ENCODE peak calls at places on chromosomes 16 and 17, in ten cellular contexts. S is esophagus squamous epithelium, L is A549, W is adrenal gland, D is kidney, K is fibroblast of lung, I is aorta, T is mesenchymal stem cell, O is MM.1S, Q is ascending aorta. F is an unnamed sample.

GRCh38 chr17:17511971-17512858 is 16.0 kb upstream of the RASD1 start:
- DNase-seq in I (peak; percentile 50), D (peak; percentile 74), Q (no peak), L (peak; percentile 39), K (peak; percentile 83), S (no peak), W (peak; percentile 57), T (peak; percentile 91), O (no peak), F (no peak)

GRCh38 chr16:85202631-85203461 is 90.6 kb upstream of the CIBAR2 start:
- DNase-seq in T (peak; percentile 95), D (peak; percentile 93), K (peak; percentile 98), I (peak; percentile 87), W (peak; percentile 97), Q (peak; percentile 90), L (no peak), O (no peak), S (no peak), F (no peak)

GRCh38 chr16:86852135-86852534 is 273.8 kb downstream of the FOXL1 start:
- DNase-seq in T (no peak), Q (no peak), D (no peak), I (no peak), L (no peak), O (no peak), K (no peak), S (no peak), W (no peak), F (no peak)

GRCh38 chr17:1473170-1473569 is 17.1 kb upstream of the CRK start:
- DNase-seq in I (no peak), O (no peak), W (no peak), S (no peak), L (no peak), T (no peak), Q (no peak), D (no peak), K (no peak), F (no peak)

GRCh38 chr16:85394511-85395206 is 218.5 kb upstream of the GSE1 start:
- DNase-seq in D (peak; percentile 59), Q (peak; percentile 61), W (no peak), I (no peak), O (no peak), K (no peak), L (no peak), S (no peak), T (no peak), F (no peak)

GRCh38 chr17:66431910-66432309 is 129.5 kb downstream of the PRKCA start:
- DNase-seq in Q (no peak), O (no peak), W (peak; percentile 38), K (peak; percentile 92), I (no peak), D (no peak), S (no peak), L (peak; percentile 31), T (peak; percentile 69), F (no peak)

GRCh38 chr17:42992872-42993271 is 5.3 kb upstream of the RPL27 start:
- DNase-seq in D (no peak), T (peak; percentile 50), W (no peak), K (no peak), S (no peak), I (no peak), O (no peak), L (no peak), Q (no peak), F (no peak)

GRCh38 chr17:60640503-60640902 is 37.1 kb upstream of the BCAS3 start:
- DNase-seq in K (peak; percentile 32), W (no peak), L (peak; percentile 49), S (no peak), D (no peak), I (no peak), O (no peak), Q (no peak), T (peak; percentile 52), F (no peak)

DNA sequence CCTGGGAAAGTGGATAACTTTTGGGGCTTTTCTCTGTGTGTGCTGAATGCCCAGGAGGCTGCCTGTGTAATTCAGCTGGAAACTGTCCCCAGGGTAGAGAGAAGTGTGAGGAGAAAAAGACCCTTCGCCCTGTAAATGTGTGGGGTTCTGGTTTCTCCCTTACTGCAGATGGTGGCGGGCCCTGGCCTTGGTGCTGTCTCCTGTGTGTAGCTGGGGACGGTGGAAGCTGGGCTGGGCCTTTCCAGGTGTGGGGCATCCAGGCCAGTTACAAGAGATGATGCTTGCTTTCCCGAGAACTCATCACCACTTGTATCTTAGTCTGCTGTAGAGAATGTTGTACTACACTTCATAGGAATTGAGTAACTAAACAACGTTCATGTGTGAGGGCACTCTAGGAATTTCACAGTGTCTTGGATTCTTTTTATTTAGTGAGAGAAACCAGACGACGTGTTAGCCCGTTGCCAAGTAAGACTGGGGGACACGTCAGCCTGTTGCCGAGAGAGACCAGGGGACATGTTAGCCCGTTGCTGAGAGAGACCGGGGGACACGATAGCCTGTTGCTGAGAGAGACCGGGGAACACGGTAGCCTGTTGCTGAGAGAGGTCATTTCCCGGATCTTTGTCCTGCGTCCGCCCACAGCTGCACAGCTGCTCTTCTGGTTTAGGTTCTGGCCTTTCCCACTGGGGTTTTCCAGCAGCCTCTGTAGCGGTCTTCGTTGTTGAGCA is 43.1 kb downstream of the TBCD start:
- DNase-seq in T (no peak), W (no peak), K (no peak), O (no peak), S (no peak), I (no peak), D (no peak), L (no peak), Q (no peak), F (no peak)
- H3K4me3 ChIP-seq in T (no peak overlapping the region), W (no peak overlapping the region), K (no peak overlapping the region), O (no peak overlapping the region), S (no peak overlapping the region), I (no peak overlapping the region), D (no peak overlapping the region), L (no peak overlapping the region), Q (no peak overlapping the region), F (no peak overlapping the region)

DNA sequence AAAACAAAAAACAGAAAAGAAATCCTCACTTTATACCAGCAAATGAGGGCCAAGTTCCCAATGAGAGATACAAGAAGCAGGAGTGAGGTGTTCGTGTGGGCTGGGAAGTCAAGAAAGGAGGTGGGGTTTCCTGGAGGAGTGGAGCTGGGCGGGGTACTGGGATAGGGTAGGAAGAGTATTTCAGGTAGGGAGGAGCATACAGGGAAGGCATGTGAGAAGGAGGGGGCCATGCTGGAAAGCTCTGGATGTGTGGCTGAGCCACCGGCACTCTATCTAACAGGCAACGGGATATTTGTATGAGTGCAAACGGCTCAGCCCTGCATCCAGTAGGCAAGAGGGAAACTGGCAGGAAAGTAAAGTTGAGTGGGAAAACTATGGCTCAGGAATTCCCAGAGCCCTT is 4.2 kb downstream of the OR3A2 start:
- DNase-seq in D (no peak), S (no peak), W (no peak), L (no peak), I (no peak), O (no peak), Q (no peak), T (no peak), K (no peak), F (no peak)
- H3K9me3 ChIP-seq in D (no peaks in the 10 kb centered on the region), S (no peaks in the 10 kb centered on the region), W (no peaks in the 10 kb centered on the region), L (no peaks in the 10 kb centered on the region), I (peaks cover 3% of the 10 kb centered on the region), O (no peaks in the 10 kb centered on the region), Q (no peaks in the 10 kb centered on the region), T (peaks cover 2% of the 10 kb centered on the region), K (no peaks in the 10 kb centered on the region), F (no peaks in the 10 kb centered on the region)

GRCh38 chr17:41415833-41416335 is 8.5 kb downstream of the KRT37 start:
- DNase-seq in I (no peak), T (peak; percentile 36), D (no peak), O (no peak), Q (no peak), K (no peak), W (peak; percentile 74), L (no peak), S (no peak), F (no peak)

GRCh38 chr17:41416478-41416877 is 7.9 kb downstream of the KRT37 start:
- DNase-seq in T (peak; percentile 29), Q (no peak), K (no peak), W (no peak), O (no peak), L (no peak), S (no peak), D (no peak), I (no peak), F (no peak)

GRCh38 chr17:41419712-41420111 is 4.7 kb downstream of the KRT37 start:
- DNase-seq in O (no peak), I (no peak), Q (no peak), K (no peak), S (no peak), L (no peak), W (no peak), T (no peak), D (no peak), F (no peak)

GRCh38 chr17:41418116-41418860 is 6.1 kb downstream of the KRT37 start:
- DNase-seq in T (no peak), W (no peak), Q (no peak), K (no peak), S (no peak), D (no peak), O (no peak), L (no peak), I (no peak), F (no peak)

DNA sequence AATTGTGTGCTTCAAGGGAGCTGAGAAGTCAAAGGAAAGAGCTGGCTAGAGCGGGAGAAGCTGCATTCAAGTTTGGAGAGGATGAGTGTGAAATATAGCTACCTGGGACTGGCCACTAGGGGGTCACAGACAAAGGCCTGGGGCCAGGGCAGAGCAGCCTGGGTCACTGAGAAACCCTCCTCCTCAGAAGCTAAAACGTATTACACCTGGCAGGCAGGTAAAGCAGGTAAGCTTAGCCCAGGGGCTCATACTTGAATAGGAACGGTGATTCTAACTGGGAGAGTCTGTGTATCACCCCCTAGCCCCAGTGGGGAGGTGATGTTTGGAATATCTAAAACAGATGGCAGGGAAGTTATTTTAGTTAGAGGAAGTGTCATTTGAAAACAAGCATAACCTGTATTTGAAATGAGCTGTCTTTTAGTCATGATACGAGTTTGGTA is 6.8 kb downstream of the KRT37 start:
- DNase-seq in W (no peak), T (no peak), S (no peak), I (no peak), D (no peak), O (peak; percentile 29), K (no peak), Q (no peak), L (no peak), F (no peak)
- H3K4me3 ChIP-seq in W (no peak overlapping the region), T (no peak overlapping the region), S (no peak overlapping the region), I (no peak overlapping the region), D (no peak overlapping the region), O (no peak overlapping the region), K (no peak overlapping the region), Q (no peak overlapping the region), L (no peak overlapping the region), F (no peak overlapping the region)

GRCh38 chr17:58224315-58224714 is 5.3 kb upstream of the MKS1 start:
- DNase-seq in O (no peak), D (no peak), Q (no peak), I (no peak), S (no peak), L (peak; percentile 16), K (peak; percentile 11), W (no peak), T (peak; percentile 36), F (no peak)

GRCh38 chr17:58219789-58220183 is 731 bp upstream of the MKS1 start:
- DNase-seq in O (no peak), I (no peak), Q (no peak), S (no peak), L (no peak), K (no peak), T (no peak), W (no peak), D (no peak), F (no peak)

GRCh38 chr17:58215685-58216084 is 3.4 kb downstream of the MKS1 start:
- DNase-seq in L (peak; percentile 31), K (no peak), D (no peak), I (no peak), O (no peak), Q (no peak), S (no peak), W (no peak), T (no peak), F (no peak)

DNA sequence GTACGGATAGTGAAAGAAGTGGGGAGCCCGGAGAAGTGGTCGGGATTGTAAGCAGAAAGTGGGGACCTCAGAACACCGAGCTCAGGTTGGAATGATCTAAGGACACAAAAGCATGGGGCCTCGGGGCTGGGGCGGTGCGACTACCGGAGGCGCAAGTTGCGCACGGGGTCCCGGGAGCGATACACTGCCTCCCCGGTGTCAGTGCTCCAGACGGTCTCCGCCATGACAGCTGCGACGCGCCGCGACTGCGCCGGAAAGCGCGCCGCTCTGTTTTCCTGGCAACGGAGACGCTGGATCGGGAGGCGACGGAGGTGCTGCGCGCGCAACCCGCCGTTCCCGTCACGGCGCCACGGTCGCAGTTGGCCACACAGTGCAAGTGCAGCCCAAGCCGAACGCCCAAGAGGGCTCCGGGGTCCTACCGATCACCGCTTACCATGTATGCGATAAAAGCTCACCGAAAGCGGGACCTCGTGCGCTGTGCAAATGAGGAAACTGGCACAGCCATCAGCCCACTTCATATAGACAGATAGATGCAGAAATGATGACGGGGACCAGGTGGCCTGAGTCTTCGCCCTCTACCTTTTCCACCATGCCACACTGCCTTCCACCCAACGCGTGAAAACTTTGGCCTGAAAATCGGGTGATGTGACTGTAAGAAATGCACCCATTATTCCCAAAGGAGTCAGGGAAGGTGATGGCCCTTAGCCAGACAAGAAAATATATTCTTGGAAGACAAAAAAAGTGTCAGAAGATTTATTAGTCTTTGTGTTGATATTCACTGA is at the start of gene MKS1:
- DNase-seq in I (peak; percentile 97), S (peak; percentile 54), D (peak; percentile 98), O (peak; percentile 94), K (peak; percentile 89), L (peak; percentile 95), Q (peak; percentile 97), T (peak; percentile 90), W (peak; percentile 95), F (peak; percentile 95)
- H3K9me3 ChIP-seq in I (no peaks in the 10 kb centered on the region), S (no peaks in the 10 kb centered on the region), D (no peaks in the 10 kb centered on the region), O (no peaks in the 10 kb centered on the region), K (no peaks in the 10 kb centered on the region), L (no peaks in the 10 kb centered on the region), Q (no peaks in the 10 kb centered on the region), T (no peaks in the 10 kb centered on the region), W (peaks cover 4% of the 10 kb centered on the region), F (no peaks in the 10 kb centered on the region)